ENCODE peak calls at places on chromosomes 5 and 9, in ten cellular contexts. J is endothelial cell of umbilical vein; C is naive thymus-derived CD4-positive, alpha-beta T cell; B is transverse colon; G is mammary epithelial cell; S is right cardiac atrium; X is right lobe of liver; F is left ventricle myocardium inferior; I is CD8-positive, alpha-beta memory T cell; H is GM23338. W is an unnamed sample. For H3K4me1, the result is how much of the 10 kb centered on the place peaks cover.

GRCh38 chr5:148443998-148444397 is 60.2 kb downstream of the FBXO38 start:
- DNase-seq in J (peak), C (peak), B (peak), G (peak), S (no peak), X (no peak), F (no peak), I (peak), H (peak), W (no peak)

GRCh38 chr5:98781964-98782363 is 8.5 kb downstream of the RGMB start:
- DNase-seq in J (no peak), C (no peak), B (no peak), G (no peak), S (no peak), X (no peak), F (no peak), I (no peak), H (no peak), W (no peak)

GRCh38 chr9:7234144-7234543 is 476.4 kb downstream of the KDM4C start:
- DNase-seq in J (peak), C (no peak), B (no peak), G (peak), S (no peak), X (no peak), F (no peak), I (no peak), H (peak), W (no peak)

GRCh38 chr9:83027153-83027867 is 35.6 kb downstream of the RASEF start:
- DNase-seq in J (no peak), C (no peak), B (no peak), G (peak), S (no peak), X (no peak), F (no peak), I (no peak), H (no peak), W (no peak)

GRCh38 chr5:174235993-174236528 is 190.6 kb downstream of the NSG2 start:
- DNase-seq in J (no peak), C (no peak), B (no peak), G (no peak), S (no peak), X (no peak), F (no peak), I (no peak), H (no peak), W (no peak)

GRCh38 chr9:90871327-90871935 is 69.8 kb downstream of the SYK start:
- DNase-seq in J (no peak), C (no peak), B (no peak), G (no peak), S (no peak), X (no peak), F (no peak), I (no peak), H (no peak), W (no peak)

GRCh38 chr5:33537240-33537639 is 96.5 kb downstream of the TARS1 start:
- DNase-seq in J (no peak), C (no peak), B (no peak), G (no peak), S (no peak), X (no peak), F (no peak), I (no peak), H (no peak), W (no peak)

GRCh38 chr5:163758283-163758711 is 252.9 kb downstream of the MAT2B start:
- DNase-seq in J (peak), C (no peak), B (no peak), G (no peak), S (no peak), X (no peak), F (no peak), I (no peak), H (no peak), W (no peak)

GRCh38 chr5:16866795-16867584 is 69.1 kb downstream of the MYO10 start:
- DNase-seq in J (no peak), C (no peak), B (peak), G (no peak), S (no peak), X (no peak), F (no peak), I (no peak), H (peak), W (peak)

GRCh38 chr9:72586388-72587160 is 65.2 kb downstream of the TMC1 start:
- DNase-seq in J (peak), C (no peak), B (peak), G (peak), S (no peak), X (peak), F (no peak), I (peak), H (no peak), W (no peak)

GRCh38 chr5:138649316-138649720 is 74.1 kb upstream of the HSPA9 start:
- DNase-seq in J (no peak), C (no peak), B (no peak), G (no peak), S (no peak), X (no peak), F (no peak), I (no peak), H (peak), W (no peak)

GRCh38 chr5:134840811-134841210 is 5.0 kb upstream of the C5orf24 start:
- DNase-seq in J (no peak), C (no peak), B (no peak), G (no peak), S (no peak), X (no peak), F (no peak), I (no peak), H (no peak), W (no peak)

GRCh38 chr9:114155967-114156294 is 594 bp downstream of the COL27A1 start:
- DNase-seq in J (no peak), C (no peak), B (no peak), G (no peak), S (no peak), X (peak), F (no peak), I (no peak), H (peak), W (no peak)
- H3K27ac ChIP-seq in J (no peak), C (no peak), B (peak), G (no peak), S (no peak), X (peak), F (peak), I (no peak), H (no peak), W (no peak)

GRCh38 chr5:107502711-107503110 is 168.0 kb downstream of the EFNA5 start:
- DNase-seq in J (no peak), C (no peak), B (no peak), G (no peak), S (no peak), X (no peak), F (no peak), I (no peak), H (no peak), W (no peak)
- H3K4me1 ChIP-seq in J (under half), C (under half), B (under half), G (under half), S (under half), X (under half), F (under half), I (under half), H (half or more), W (under half)

DNA sequence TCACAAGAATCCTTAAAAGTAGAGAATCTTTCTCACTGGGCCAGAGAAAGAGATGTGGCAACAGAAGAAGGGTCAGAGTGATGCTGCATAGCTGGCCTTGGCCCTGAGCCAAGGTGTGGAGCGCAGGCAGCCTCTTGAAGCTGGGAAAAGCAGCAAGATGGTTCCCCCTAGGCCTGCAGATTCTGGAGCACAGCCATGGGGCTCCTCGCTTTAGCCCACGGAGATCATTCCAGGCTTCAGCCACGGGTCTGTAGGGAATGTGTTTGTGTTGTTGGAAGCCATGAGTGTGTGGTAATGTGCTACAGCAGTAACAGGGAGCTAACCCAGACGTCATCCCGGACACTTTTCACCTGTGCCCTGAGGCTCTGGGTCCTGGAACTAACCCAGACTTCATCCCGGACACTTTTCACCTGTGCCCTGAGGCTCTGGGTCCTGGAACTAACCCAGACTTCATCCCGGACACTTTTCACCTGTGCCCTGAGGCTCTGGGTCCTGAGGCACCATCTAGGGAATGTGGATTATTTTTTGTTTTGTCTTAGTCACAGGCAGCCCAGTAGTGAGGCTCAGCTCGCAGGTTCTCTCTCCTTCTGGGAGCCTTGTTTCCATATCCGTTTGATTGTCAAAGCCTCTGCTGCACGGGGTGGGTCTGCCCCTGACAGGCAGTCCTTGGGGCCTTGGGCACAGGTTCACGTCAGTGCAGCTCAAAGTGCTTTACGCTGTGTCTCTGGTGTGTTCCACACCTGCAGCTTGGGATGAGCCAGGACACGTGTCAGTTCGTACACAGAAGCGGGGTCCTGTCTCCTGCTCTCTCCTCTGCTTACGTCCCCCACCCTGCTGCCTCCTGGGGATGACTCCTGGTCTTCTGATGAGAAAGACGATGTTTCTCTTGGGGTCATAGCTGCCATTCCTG is 56.3 kb upstream of the EXOC3 start:
- DNase-seq in J (no peak), C (no peak), B (no peak), G (no peak), S (no peak), X (no peak), F (no peak), I (no peak), H (no peak), W (no peak)
- H3K27ac ChIP-seq in J (no peak), C (no peak), B (no peak), G (no peak), S (no peak), X (no peak), F (no peak), I (no peak), H (no peak), W (no peak)

GRCh38 chr9:20981486-20981885 is 50.0 kb downstream of the HACD4 start:
- DNase-seq in J (peak), C (no peak), B (no peak), G (no peak), S (no peak), X (no peak), F (no peak), I (no peak), H (no peak), W (peak)

GRCh38 chr9:20987521-20987920 is 43.9 kb downstream of the HACD4 start:
- DNase-seq in J (no peak), C (no peak), B (no peak), G (no peak), S (no peak), X (no peak), F (no peak), I (no peak), H (no peak), W (no peak)

GRCh38 chr9:20985851-20986600 is 45.4 kb downstream of the HACD4 start:
- DNase-seq in J (no peak), C (no peak), B (no peak), G (no peak), S (no peak), X (no peak), F (no peak), I (no peak), H (no peak), W (no peak)

GRCh38 chr9:20980713-20981481 is 50.5 kb downstream of the HACD4 start:
- DNase-seq in J (peak), C (no peak), B (no peak), G (no peak), S (no peak), X (no peak), F (no peak), I (no peak), H (no peak), W (no peak)

GRCh38 chr9:20984471-20984870 is 47.0 kb downstream of the HACD4 start:
- DNase-seq in J (no peak), C (no peak), B (no peak), G (no peak), S (no peak), X (no peak), F (no peak), I (no peak), H (no peak), W (no peak)
- H3K4me1 ChIP-seq in J (under half), C (under half), B (under half), G (under half), S (under half), X (under half), F (under half), I (under half), H (under half), W (under half)

GRCh38 chr5:112083623-112084022 is 326.6 kb upstream of the NREP start:
- DNase-seq in J (no peak), C (no peak), B (no peak), G (no peak), S (no peak), X (no peak), F (no peak), I (no peak), H (no peak), W (no peak)
- H3K27ac ChIP-seq in J (no peak), C (no peak), B (no peak), G (no peak), S (no peak), X (no peak), F (no peak), I (no peak), H (no peak), W (no peak)

W was measured in lower lobe of right lung.